ENCODE peak calls at places on chromosomes 16 and 17, in four cellular contexts. N is T1000, Z is pons, X is lung microvascular endothelial cell. C is an unnamed sample.

GRCh38 chr16:88334517-88335149 is 48.1 kb upstream of the ZNF469 start:
- DNase-seq in N (no peak), X (no peak), Z (no peak), C (no peak)

GRCh38 chr17:68627956-68628355 is 26.8 kb upstream of the FAM20A start:
- DNase-seq in Z (no peak), N (no peak), X (no peak), C (no peak)

GRCh38 chr17:10631048-10631700 is 25.9 kb downstream of the MYH3 start:
- DNase-seq in Z (no peak), X (peak; percentile 47), N (no peak), C (peak; percentile 57)

GRCh38 chr17:73806768-73807167 is 162.5 kb upstream of the SDK2 start:
- DNase-seq in Z (no peak), X (no peak), N (no peak), C (no peak)

GRCh38 chr16:64122177-64122576 is 999.7 kb downstream of the CDH11 start:
- DNase-seq in Z (no peak), X (no peak), N (no peak), C (no peak)

GRCh38 chr17:27398691-27399090 is 57.6 kb upstream of the KSR1 start:
- DNase-seq in X (no peak), Z (no peak), N (no peak), C (no peak)

GRCh38 chr16:87412371-87412995 is 20.3 kb downstream of the MAP1LC3B start:
- DNase-seq in X (no peak), N (no peak), Z (no peak), C (no peak)

GRCh38 chr16:23949630-23950290 is 114.0 kb downstream of the PRKCB start:
- DNase-seq in N (no peak), X (no peak), Z (no peak), C (no peak)

GRCh38 chr16:15747937-15748336 is 97.9 kb downstream of the NDE1 start:
- DNase-seq in N (no peak), X (no peak), Z (no peak), C (no peak)

GRCh38 chr17:76612977-76613851 is 27.6 kb upstream of the ST6GALNAC2 start:
- DNase-seq in Z (no peak), X (no peak), N (no peak), C (no peak)

GRCh38 chr16:89268585-89268984 is 51.1 kb downstream of the ZNF778 start:
- DNase-seq in X (no peak), N (no peak), Z (no peak), C (no peak)

GRCh38 chr17:81332949-81333570 is 38.0 kb upstream of the SLC38A10 start:
- DNase-seq in X (no peak), Z (no peak), N (no peak), C (no peak)

GRCh38 chr16:4613636-4614570 is 785 bp downstream of the UBALD1 start:
- DNase-seq in Z (no peak), X (peak; percentile 67), N (no peak), C (peak; percentile 48)

GRCh38 chr16:65123846-65124513 is 2.1 kb upstream of the CDH11 start:
- DNase-seq in Z (no peak), N (no peak), X (no peak), C (no peak)

GRCh38 chr16:8697965-8698364 is 23.5 kb downstream of the ABAT start:
- DNase-seq in N (no peak), Z (no peak), X (no peak), C (no peak)

GRCh38 chr17:38579934-38580333 is 25.8 kb downstream of the SRCIN1 start:
- DNase-seq in N (no peak), Z (peak; percentile 70), X (peak; percentile 35), C (no peak)

GRCh38 chr16:25063102-25063501 is 47.9 kb upstream of the ARHGAP17 start:
- DNase-seq in X (no peak), Z (no peak), N (no peak), C (no peak)

GRCh38 chr16:67428146-67428731 is 2.7 kb upstream of the HSD11B2 start:
- DNase-seq in N (no peak), X (peak; percentile 80), Z (no peak), C (peak; percentile 71)

C was measured in A673.